ENCODE peak calls at places on chromosomes 12 and 14, in five cellular contexts. A is K562, Q is HepG2, M is H1, I is GM12878. B is an unnamed sample.

GRCh38 chr12:19220861-19221466 is 91.4 kb downstream of the PLEKHA5 start:
- DNase-seq in Q (no peak), M (no peak), A (no peak), I (no peak), B (no peak)

GRCh38 chr12:112233242-112233641 is 107.9 kb downstream of the TRAFD1 start:
- DNase-seq in M (no peak), I (no peak), A (no peak), Q (no peak), B (no peak)

GRCh38 chr12:132228535-132229422 is 84.5 kb downstream of the NOC4L start:
- DNase-seq in I (no peak), Q (no peak), A (no peak), M (no peak), B (no peak)

GRCh38 chr12:46472893-46473633 is 100.5 kb upstream of the SLC38A2 start:
- DNase-seq in A (no peak), I (no peak), Q (peak; percentile 60), M (no peak), B (no peak)

GRCh38 chr14:105069887-105070759 is 4.9 kb upstream of the GPR132 start:
- DNase-seq in A (peak; percentile 47), Q (no peak), I (peak; percentile 98), M (no peak), B (no peak)

GRCh38 chr12:63766498-63766897 is 13.2 kb upstream of the RXYLT1 start:
- DNase-seq in Q (no peak), I (no peak), A (no peak), M (no peak), B (no peak)

GRCh38 chr12:15629761-15630160 is 159.4 kb downstream of the EPS8 start:
- DNase-seq in Q (no peak), M (no peak), I (no peak), A (no peak), B (no peak)

GRCh38 chr14:89399594-89400068 is 17.4 kb downstream of the FOXN3 start:
- DNase-seq in Q (peak; percentile 29), A (no peak), M (no peak), I (no peak), B (peak; percentile 97)

GRCh38 chr14:53310412-53310811 is 157.3 kb upstream of the DDHD1 start:
- DNase-seq in A (no peak), Q (no peak), I (no peak), M (no peak), B (no peak)

GRCh38 chr12:127628655-127629054 is 638.3 kb upstream of the TMEM132C start:
- DNase-seq in M (no peak), Q (no peak), I (no peak), A (no peak), B (no peak)

GRCh38 chr12:127623362-127623761 is 643.6 kb upstream of the TMEM132C start:
- DNase-seq in Q (no peak), A (no peak), M (no peak), I (no peak), B (no peak)

GRCh38 chr12:127629066-127629820 is 637.7 kb upstream of the TMEM132C start:
- DNase-seq in M (no peak), Q (no peak), I (no peak), A (no peak), B (no peak)

GRCh38 chr12:127621366-127621765 is 645.6 kb upstream of the TMEM132C start:
- DNase-seq in Q (no peak), M (no peak), A (no peak), I (no peak), B (no peak)

DNA sequence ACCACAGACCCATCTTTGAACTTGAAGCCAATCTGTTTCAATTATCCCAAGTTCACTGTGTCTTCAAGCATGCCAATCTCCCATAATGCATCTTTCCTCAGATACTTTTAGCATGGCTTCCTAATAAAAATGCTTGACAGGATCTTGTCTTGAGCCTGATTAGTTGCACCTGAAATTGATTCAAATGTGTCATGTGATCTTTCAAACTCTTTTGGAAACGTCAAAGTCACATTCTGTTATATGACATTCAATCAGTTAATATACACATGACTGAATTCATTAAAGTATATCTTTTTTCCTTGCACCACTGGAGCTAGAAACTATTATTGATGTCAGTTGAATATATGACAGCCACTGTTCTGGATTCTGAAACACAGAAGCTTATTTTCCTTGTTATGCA is 641.6 kb upstream of the TMEM132C start:
- DNase-seq in A (no peak), I (no peak), Q (no peak), M (no peak), B (no peak)
- TF ChIP-seq CREB1 in A (no peak), I (no peak), Q (no peak), M (no peak), B (no peak)

GRCh38 chr14:93937519-93937918 is 10.4 kb downstream of the FAM181A start:
- DNase-seq in M (no peak), Q (no peak), A (no peak), I (no peak), B (no peak)

GRCh38 chr14:93938766-93939303 is 11.7 kb downstream of the FAM181A start:
- DNase-seq in I (no peak), Q (no peak), M (no peak), A (no peak), B (peak; percentile 47)

GRCh38 chr14:93941293-93941910 is 14.3 kb downstream of the FAM181A start:
- DNase-seq in Q (no peak), I (no peak), A (no peak), M (no peak), B (no peak)

GRCh38 chr14:93940437-93940836 is 13.3 kb downstream of the FAM181A start:
- DNase-seq in Q (no peak), I (no peak), A (no peak), M (no peak), B (no peak)

DNA sequence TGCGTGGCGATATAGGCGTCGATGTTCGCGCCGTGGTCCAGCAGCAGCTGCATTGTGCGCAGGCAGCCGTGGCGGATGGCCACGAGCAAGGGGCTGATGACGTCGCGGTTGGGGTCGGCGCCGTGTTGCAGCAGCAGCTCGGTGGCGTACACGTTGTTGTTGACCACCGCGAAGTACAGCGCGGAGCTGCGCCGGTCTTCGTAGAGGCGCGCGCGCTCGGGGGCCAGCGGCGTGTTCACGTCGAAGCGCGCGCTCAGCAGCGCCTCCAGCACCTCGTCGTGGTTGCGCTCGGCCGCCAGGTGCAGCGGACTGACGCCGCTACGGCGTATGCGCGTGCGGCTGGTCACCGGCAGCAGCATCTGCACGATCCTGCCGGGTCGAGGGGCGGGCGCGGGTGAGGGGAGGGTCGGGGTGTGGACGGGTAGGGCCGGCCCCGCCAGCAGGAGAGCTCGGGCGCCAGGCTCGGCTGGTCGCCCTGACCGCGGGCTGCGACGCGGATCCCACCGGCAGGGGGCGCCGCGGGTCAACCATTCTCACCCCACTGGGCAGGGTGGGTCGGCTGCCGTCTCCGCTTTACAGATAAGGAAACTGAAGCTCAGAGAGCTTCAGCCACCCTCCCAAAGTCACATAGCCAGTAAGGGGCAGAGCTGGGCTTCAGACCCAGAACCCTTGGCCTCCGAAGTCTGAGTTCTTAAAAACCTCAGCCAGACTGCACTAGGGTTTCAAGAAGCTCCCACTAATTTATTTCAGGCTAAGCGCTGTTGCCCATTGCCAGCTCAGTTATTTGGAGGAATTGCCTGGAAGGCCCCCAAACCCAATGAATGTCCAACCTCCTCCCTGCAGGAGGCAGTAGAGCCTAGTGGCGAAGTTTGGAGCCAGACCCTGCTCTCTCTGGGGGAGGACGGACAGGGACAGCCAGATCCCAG is 12.4 kb downstream of the FAM181A start:
- DNase-seq in M (peak; percentile 78), I (peak; percentile 25), Q (no peak), A (peak; percentile 75), B (peak; percentile 89)
- TF ChIP-seq EZH2 in M (peak; percentile 23), I (no peak), Q (no peak), A (no peak), B (no peak)

DNA sequence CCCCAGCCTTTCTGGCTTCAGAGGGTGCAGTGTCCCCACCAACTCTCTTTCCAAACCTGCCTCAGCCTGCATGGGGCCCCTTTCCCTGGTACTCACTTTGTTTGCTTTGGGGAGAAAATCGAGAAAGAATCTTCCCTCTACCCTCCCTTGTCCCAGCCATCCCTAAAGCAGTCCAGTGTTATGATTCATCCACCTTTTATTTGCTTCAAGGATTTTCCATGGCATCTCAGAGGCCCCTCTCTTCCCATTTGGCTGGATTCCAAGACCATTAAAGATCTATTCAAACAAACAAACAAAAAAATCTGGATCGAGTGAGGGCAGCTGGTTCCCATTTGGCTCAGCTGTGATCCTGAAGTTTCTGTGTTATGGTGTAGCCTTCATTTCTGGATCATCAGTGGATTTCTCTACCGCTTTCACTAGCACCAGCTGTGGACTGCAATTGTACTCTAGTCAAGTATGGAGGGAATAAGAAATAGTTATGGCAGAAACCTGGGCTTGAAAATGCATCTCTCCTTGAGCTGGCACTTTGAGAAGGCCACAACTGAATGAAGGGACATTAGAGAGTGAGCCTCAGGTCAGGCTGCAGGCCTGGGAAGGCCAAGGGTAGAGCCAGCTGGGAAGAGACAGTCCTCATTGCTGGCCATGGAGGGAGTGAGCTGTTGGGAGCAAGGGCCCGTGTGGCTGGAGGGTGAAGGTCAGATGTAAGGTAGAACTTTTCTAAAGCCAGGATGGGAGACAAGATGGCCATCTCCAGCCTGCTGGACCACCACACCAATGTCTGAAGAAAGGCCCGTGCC is 13.7 kb downstream of the KRT71 start:
- DNase-seq in A (no peak), I (no peak), M (no peak), Q (no peak), B (no peak)
- H3K27ac ChIP-seq in A (no peak overlapping the region), I (no peak overlapping the region), M (no peak overlapping the region), Q (no peak overlapping the region), B (no peak overlapping the region)

GRCh38 chr12:95215925-95216324 is 1.3 kb downstream of the FGD6 start:
- DNase-seq in I (no peak), Q (peak; percentile 30), M (no peak), A (no peak), B (peak; percentile 51)
- TF ChIP-seq CREB1 in I (no peak), Q (no peak), M (no peak), A (no peak), B (no peak)

GRCh38 chr14:61813101-61813596 is 50.9 kb downstream of the SNAPC1 start:
- DNase-seq in M (no peak), I (no peak), A (no peak), Q (no peak), B (peak; percentile 44)
- TF ChIP-seq EZH2 in M (peak; percentile 57), I (no peak), A (no peak), Q (peak; percentile 61), B (peak; percentile 18)

GRCh38 chr12:124548854-124549378 is 18.5 kb downstream of the NCOR2 start:
- DNase-seq in M (no peak), I (no peak), A (no peak), Q (no peak), B (no peak)
- H3K27ac ChIP-seq in M (no peak overlapping the region), I (no peak overlapping the region), A (no peak overlapping the region), Q (no peak overlapping the region), B (no peak overlapping the region)

GRCh38 chr14:92546347-92547053 is 32.9 kb downstream of the RIN3 start:
- DNase-seq in M (no peak), Q (no peak), I (no peak), A (no peak), B (no peak)
- TF ChIP-seq CREB1 in M (no peak), Q (no peak), I (no peak), A (no peak), B (no peak)

B was measured in GM23338.